ENCODE peak calls at places on chromosomes 16 and 17, in four cellular contexts. X, M, D and N are unnamed samples.

GRCh38 chr16:1509307-1510221 is 16.4 kb downstream of the TELO2 start:
- DNase-seq in D (no peak), X (no peak), M (no peak), N (no peak)

GRCh38 chr17:5282639-5283217 is 644 bp downstream of the RABEP1 start:
- DNase-seq in D (no peak), X (no peak), M (no peak), N (no peak)

GRCh38 chr17:57245786-57246185 is 10.5 kb upstream of the MSI2 start:
- DNase-seq in X (no peak), D (no peak), M (no peak), N (no peak)

GRCh38 chr17:67959510-67959909 is 36.8 kb downstream of the C17orf58 start:
- DNase-seq in D (no peak), M (peak; percentile 43), X (no peak), N (no peak)

GRCh38 chr17:31067699-31068184 is 27.0 kb upstream of the NF1 start:
- DNase-seq in D (no peak), M (no peak), X (peak; percentile 56), N (no peak)

GRCh38 chr17:14866266-14866665 is 398.9 kb downstream of the PMP22 start:
- DNase-seq in D (no peak), M (no peak), X (no peak), N (no peak)

GRCh38 chr16:88285514-88285822 is 97.3 kb upstream of the ZNF469 start:
- DNase-seq in M (no peak), D (no peak), X (no peak), N (no peak)

GRCh38 chr17:45719335-45720071 is 64.6 kb upstream of the CRHR1 start:
- DNase-seq in M (peak; percentile 70), X (peak; percentile 16), D (no peak), N (no peak)

GRCh38 chr17:61248399-61248798 is 151.2 kb upstream of the TBX2 start:
- DNase-seq in M (no peak), D (no peak), X (no peak), N (no peak)

GRCh38 chr17:79123988-79124387 is 49.4 kb downstream of the ENGASE start:
- DNase-seq in X (no peak), D (no peak), M (no peak), N (no peak)

GRCh38 chr17:77616243-77616731 is 342.2 kb upstream of the TNRC6C start:
- DNase-seq in X (no peak), M (no peak), D (no peak), N (no peak)

GRCh38 chr16:972316-973002 is 1.7 kb upstream of the LMF1 start:
- DNase-seq in M (no peak), X (no peak), D (no peak), N (no peak)

GRCh38 chr17:44122825-44123355 is 551 bp downstream of the HDAC5 start:
- DNase-seq in M (no peak), D (no peak), X (no peak), N (no peak)

GRCh38 chr17:38906429-38907172 is 18.8 kb upstream of the LASP1NB start:
- DNase-seq in M (no peak), D (no peak), X (no peak), N (no peak)

GRCh38 chr17:44444735-44445105 is 55.3 kb upstream of the ITGA2B start:
- DNase-seq in X (peak; percentile 20), M (no peak), D (no peak), N (no peak)

GRCh38 chr17:11825902-11826301 is 171.4 kb downstream of the ZNF18 start:
- DNase-seq in M (no peak), X (no peak), D (no peak), N (no peak)

GRCh38 chr17:29567362-29568330 is 809 bp upstream of the ABHD15 start:
- DNase-seq in D (peak; percentile 57), M (peak; percentile 78), X (no peak), N (peak; percentile 81)

GRCh38 chr16:51953541-51953940 is 593.4 kb downstream of the TOX3 start:
- DNase-seq in D (no peak), X (no peak), M (no peak), N (no peak)

GRCh38 chr17:39230361-39230760 is 4.6 kb upstream of the STAC2 start:
- DNase-seq in D (no peak), X (no peak), M (no peak), N (no peak)

GRCh38 chr17:74478369-74479100 is 12.1 kb downstream of the CD300A start:
- DNase-seq in M (peak; percentile 5), X (no peak), D (no peak), N (no peak)

GRCh38 chr16:87464691-87465300 is 28.0 kb downstream of the ZCCHC14 start:
- DNase-seq in X (peak; percentile 77), M (no peak), D (no peak), N (peak; percentile 86)